ENCODE peak calls at places on chromosomes 16 and 17, in four cellular contexts. E is H1, B is K562, P is WTC11. N is an unnamed sample.

GRCh38 chr17:1137465-1137894 is 42.3 kb downstream of the ABR start:
- DNase-seq in E (no peak), B (peak; percentile 71), P (peak; percentile 55), N (no peak)

GRCh38 chr17:73093286-73093685 is 798 bp upstream of the SLC39A11 start:
- DNase-seq in E (no peak), B (no peak), P (no peak), N (no peak)

GRCh38 chr17:63517825-63518534 is 5.2 kb upstream of the KCNH6 start:
- DNase-seq in E (no peak), B (no peak), P (no peak), N (no peak)

GRCh38 chr17:19975601-19976000 is 2.0 kb downstream of the AKAP10 start:
- DNase-seq in E (no peak), B (no peak), P (no peak), N (no peak)

GRCh38 chr17:33277436-33278100 is 15.5 kb downstream of the ASIC2 start:
- DNase-seq in E (no peak), B (no peak), P (no peak), N (no peak)

GRCh38 chr16:65388592-65388991 is 266.7 kb upstream of the CDH11 start:
- DNase-seq in E (no peak), B (no peak), P (no peak), N (no peak)

GRCh38 chr17:44217738-44218343 is 1.6 kb downstream of the UBTF start:
- DNase-seq in E (no peak), B (no peak), P (no peak), N (no peak)

GRCh38 chr17:82328141-82328993 is 5.2 kb downstream of the SECTM1 start:
- DNase-seq in E (no peak), B (no peak), P (no peak), N (no peak)

GRCh38 chr17:76538281-76538931 is 897 bp upstream of the CYGB start:
- DNase-seq in E (no peak), B (no peak), P (no peak), N (peak; percentile 63)

GRCh38 chr16:23691483-23692189 is 12.9 kb downstream of the PLK1 start:
- DNase-seq in E (no peak), B (no peak), P (no peak), N (no peak)

GRCh38 chr17:74303300-74303699 is 22.7 kb upstream of the KIF19 start:
- DNase-seq in E (no peak), B (no peak), P (no peak), N (no peak)

GRCh38 chr17:74305865-74306654 is 20.0 kb upstream of the KIF19 start:
- DNase-seq in E (no peak), B (no peak), P (no peak), N (no peak)

GRCh38 chr17:74309902-74310301 is 16.1 kb upstream of the KIF19 start:
- DNase-seq in E (no peak), B (no peak), P (no peak), N (no peak)

DNA sequence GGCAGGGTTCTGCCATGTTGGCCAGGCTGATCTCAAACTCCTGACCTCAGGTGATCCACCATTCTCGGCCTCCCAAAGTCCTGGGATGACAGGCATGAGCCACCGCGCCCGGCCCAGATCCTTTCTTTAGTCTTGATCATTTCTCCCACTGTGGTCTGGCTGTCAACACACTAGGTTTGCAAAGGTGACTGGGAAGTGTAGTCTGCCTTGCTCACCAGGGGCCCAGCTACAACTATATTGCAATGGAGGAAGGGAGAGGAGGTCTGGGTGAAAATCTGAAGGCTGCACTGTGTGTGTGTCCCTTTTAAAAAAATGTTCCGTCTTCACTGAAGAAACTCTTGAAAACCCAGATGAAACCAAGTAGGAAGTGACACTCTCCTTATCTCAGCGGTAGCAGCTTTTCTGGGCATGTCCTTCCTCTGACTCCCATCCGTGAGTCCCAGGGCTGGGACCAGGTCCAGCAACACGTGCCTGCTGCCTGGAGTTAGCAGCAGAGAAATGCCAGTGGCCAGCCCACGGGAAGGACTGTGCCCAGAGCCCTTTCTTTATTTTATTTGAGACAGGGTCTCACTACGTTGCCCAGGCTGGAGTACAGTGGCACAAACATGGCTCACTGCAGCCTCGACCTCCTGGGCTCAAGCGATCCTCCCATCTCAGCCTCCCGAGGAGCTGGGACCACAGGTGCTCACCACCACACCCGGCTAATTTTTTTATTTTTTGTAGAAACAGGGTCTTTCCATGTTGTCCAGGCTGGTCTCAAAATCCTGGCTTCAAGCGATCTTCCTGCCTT is 17.8 kb upstream of the KIF19 start:
- DNase-seq in E (no peak), B (peak; percentile 65), P (no peak), N (no peak)
- TF ChIP-seq TEAD4 in E (no peak), B (no peak), P (no peak), N (no peak)

DNA sequence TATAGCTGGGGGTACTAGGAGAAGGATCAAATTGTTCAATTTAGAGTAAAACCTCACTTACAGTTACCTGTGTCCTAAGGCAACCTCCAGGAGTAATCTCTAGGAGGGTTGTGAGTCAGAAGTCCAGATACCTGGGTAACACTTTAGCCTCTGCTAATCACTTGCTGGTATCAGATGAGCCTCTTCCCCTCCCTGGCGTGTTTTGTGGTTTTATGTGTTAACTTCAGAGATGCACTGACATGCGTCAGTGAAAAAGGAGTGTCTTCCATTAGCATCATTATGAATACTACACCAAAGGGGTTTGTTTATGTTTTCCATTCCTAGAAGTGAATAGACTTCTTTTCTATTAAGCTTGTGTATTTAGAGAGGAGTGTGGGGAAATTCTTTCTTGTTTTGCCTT is 208.2 kb downstream of the FTO start:
- DNase-seq in E (no peak), B (no peak), P (no peak), N (no peak)
- TF ChIP-seq TEAD4 in E (no peak), B (no peak), P (no peak), N (no peak)

DNA sequence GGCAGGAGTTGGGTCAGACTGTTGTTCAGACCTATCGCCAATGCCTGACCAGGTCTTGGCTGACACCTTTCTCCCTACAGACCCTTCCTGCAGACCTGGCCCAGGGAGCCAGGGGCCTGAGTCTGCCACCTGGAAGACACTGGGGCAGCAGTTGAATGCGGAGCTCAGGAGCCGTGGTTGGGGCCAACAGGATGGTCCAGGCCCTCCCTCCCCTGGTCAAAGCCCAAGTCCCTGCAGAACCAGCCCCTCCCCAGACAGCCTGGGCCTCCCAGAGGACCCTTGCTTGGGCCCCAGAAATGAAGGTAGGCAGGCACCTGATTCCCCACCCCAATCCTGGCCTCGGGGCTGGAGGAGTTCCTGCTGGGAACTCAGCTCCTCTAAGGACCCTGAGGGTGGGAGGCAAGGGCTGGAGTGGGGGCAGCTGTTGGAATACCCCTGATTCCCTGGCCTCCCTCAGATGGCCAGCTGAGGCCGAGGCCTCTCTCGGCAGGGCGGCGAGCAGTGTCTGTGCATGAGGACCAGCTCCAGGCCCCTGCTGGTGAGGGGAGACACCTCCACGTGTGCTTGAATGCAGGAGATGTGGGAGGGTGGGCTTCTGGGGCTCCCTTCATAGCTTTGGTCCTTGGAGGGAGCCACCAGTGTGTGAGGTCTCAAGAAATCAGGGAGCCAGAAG is 3.6 kb downstream of the ACD start:
- DNase-seq in E (no peak), B (no peak), P (no peak), N (no peak)
- TF ChIP-seq TEAD4 in E (no peak), B (no peak), P (no peak), N (no peak)

GRCh38 chr17:66337866-66338472 is 35.6 kb downstream of the PRKCA start:
- DNase-seq in E (no peak), B (no peak), P (no peak), N (no peak)

GRCh38 chr17:66340720-66341119 is 38.3 kb downstream of the PRKCA start:
- DNase-seq in E (no peak), B (no peak), P (no peak), N (no peak)

GRCh38 chr17:66338937-66339336 is 36.5 kb downstream of the PRKCA start:
- DNase-seq in E (no peak), B (no peak), P (no peak), N (no peak)

GRCh38 chr17:66341462-66341861 is 39.0 kb downstream of the PRKCA start:
- DNase-seq in E (no peak), B (no peak), P (no peak), N (no peak)

DNA sequence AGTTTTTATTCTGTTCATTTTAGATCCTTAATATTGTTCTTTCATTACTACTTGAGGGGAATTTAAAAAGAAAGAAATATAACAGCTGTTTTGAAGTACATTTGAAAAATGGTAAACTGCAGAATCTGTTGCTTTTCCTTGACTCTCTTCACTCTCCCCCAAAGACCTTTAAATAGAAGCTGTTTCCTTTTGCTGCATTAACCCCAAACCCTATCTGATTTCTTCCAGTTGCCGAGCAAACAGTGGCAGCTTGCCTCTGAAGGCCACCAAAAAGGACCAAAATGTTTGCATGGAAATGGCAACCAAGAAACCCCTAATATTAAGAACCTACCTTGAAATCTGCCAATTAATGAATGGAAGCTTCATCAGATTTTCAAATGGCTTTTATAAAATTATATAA is 37.1 kb downstream of the PRKCA start:
- DNase-seq in E (no peak), B (no peak), P (no peak), N (no peak)
- TF ChIP-seq TEAD4 in E (no peak), B (no peak), P (no peak), N (no peak)

DNA sequence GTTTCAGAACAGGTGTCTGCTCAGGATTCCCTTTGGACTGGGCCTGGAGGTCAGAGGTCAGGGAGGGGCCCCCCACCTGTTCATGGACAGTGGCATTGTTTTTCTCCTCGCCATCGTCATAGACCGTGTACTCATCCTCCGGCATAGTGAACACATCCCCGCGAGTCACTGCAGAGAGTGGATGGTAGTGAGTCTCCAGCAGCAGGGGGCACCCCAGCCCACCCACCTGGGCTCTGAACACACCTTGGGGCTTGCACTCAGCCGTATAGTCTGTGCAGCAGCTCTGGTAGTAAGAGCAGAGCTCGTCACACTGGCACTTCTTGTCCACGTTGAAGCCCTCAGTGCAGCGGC is 448 bp downstream of the VTN start:
- DNase-seq in E (no peak), B (no peak), P (no peak), N (no peak)
- TF ChIP-seq TEAD4 in E (no peak), B (no peak), P (no peak), N (no peak)

DNA sequence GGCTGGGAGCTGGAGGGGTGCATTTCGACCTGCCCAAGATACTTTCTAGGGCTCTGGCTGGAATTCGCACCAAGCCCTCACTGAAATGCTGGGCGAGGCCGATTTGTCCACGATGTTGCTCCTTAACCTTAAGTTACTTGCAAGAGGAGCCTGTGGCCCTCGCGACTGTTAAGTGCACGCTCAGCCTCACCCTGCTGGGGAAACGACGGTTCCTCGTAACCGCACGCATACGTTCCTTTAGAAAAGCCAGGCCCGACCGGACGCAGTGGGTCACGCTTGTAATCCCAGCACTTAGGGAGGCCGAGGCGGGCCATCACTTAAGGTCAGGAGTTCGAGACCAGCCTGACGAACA is 607 bp upstream of the NCOR1 start:
- DNase-seq in E (no peak), B (peak; percentile 37), P (peak; percentile 65), N (no peak)
- TF ChIP-seq TEAD4 in E (no peak), B (no peak), P (no peak), N (no peak)

DNA sequence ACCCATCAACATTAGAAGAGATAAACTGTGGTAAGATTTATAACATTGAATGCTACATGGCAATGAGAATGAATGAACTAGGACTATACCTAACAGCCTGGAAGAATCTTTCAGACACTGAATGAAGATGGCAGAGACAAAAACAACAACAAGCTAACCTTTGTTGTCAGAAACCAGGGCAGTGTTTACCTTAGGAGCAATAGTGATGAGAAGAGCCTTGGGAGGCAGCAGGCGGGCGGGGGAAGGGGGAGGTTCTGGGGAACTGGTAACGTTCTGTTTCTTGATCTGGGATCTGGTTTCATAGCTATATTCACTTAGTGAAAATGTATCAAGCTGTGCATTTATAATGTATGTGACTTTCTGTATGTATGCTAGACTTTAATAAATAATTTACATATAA is 139.0 kb upstream of the TNRC6C start:
- DNase-seq in E (no peak), B (no peak), P (no peak), N (no peak)
- TF ChIP-seq TEAD4 in E (no peak), B (no peak), P (no peak), N (no peak)

GRCh38 chr17:8439681-8440080 is 4.0 kb downstream of the NDEL1 start:
- DNase-seq in E (no peak), B (no peak), P (no peak), N (no peak)
- TF ChIP-seq TEAD4 in E (no peak), B (no peak), P (no peak), N (no peak)

N was measured in SK-N-SH.